ENCODE peak calls at places on chromosomes 1 and 21, in seven cellular contexts. N is GM12865, S is foreskin fibroblast, Z is colonic mucosa, L is AG04450, D is fibroblast of mammary gland, B is psoas muscle. K is an unnamed sample.

GRCh38 chr1:58815069-58815679 is 31.3 kb upstream of the JUN start:
- DNase-seq in N (peak; percentile 88), S (peak; percentile 89), Z (peak; percentile 89), L (peak; percentile 93), D (peak; percentile 80), B (peak; percentile 86), K (peak; percentile 45)

GRCh38 chr1:84353665-84354064 is 44.6 kb upstream of the DNASE2B start:
- DNase-seq in N (no peak), S (peak; percentile 81), Z (no peak), L (no peak), D (peak; percentile 74), B (no peak), K (no peak)

GRCh38 chr1:154433161-154433681 is 28.1 kb downstream of the IL6R start:
- DNase-seq in N (no peak), S (no peak), Z (no peak), L (no peak), D (no peak), B (peak; percentile 49), K (no peak)

GRCh38 chr1:241696815-241697639 is 44.9 kb downstream of the WDR64 start:
- DNase-seq in N (no peak), S (no peak), Z (no peak), L (no peak), D (no peak), B (no peak), K (no peak)

GRCh38 chr1:119794856-119795255 is 16.4 kb downstream of the REG4 start:
- DNase-seq in N (no peak), S (no peak), Z (no peak), L (peak; percentile 55), D (peak; percentile 23), B (no peak), K (no peak)

GRCh38 chr1:184823080-184823479 is 68.4 kb upstream of the EDEM3 start:
- DNase-seq in N (no peak), S (peak; percentile 38), Z (no peak), L (no peak), D (no peak), B (no peak), K (no peak)

GRCh38 chr1:110309139-110309538 is 30.0 kb upstream of the RBM15 start:
- DNase-seq in N (no peak), S (peak; percentile 44), Z (no peak), L (no peak), D (peak; percentile 55), B (no peak), K (no peak)

GRCh38 chr1:230110971-230111370 is 43.9 kb downstream of the GALNT2 start:
- DNase-seq in N (no peak), S (no peak), Z (no peak), L (no peak), D (no peak), B (no peak), K (no peak)

GRCh38 chr1:164895026-164895907 is 336.3 kb downstream of the PBX1 start:
- DNase-seq in N (no peak), S (peak; percentile 24), Z (no peak), L (no peak), D (no peak), B (no peak), K (no peak)

GRCh38 chr1:30405631-30406212 is 317.7 kb downstream of the MATN1 start:
- DNase-seq in N (no peak), S (no peak), Z (no peak), L (no peak), D (no peak), B (no peak), K (no peak)

GRCh38 chr1:218171302-218171893 is 113.7 kb upstream of the RRP15 start:
- DNase-seq in N (peak; percentile 28), S (peak; percentile 68), Z (no peak), L (peak; percentile 2), D (peak; percentile 48), B (no peak), K (no peak)

GRCh38 chr1:58763214-58763613 is 20.6 kb downstream of the JUN start:
- DNase-seq in N (no peak), S (peak; percentile 89), Z (no peak), L (no peak), D (peak; percentile 74), B (no peak), K (no peak)

GRCh38 chr21:16588433-16588860 is 858.7 kb downstream of the USP25 start:
- DNase-seq in N (no peak), S (peak; percentile 94), Z (peak; percentile 32), L (peak; percentile 49), D (peak; percentile 90), B (peak; percentile 65), K (peak; percentile 20)

GRCh38 chr1:205505076-205505729 is 734 bp downstream of the CDK18 start:
- DNase-seq in N (no peak), S (no peak), Z (peak; percentile 52), L (no peak), D (no peak), B (no peak), K (no peak)

GRCh38 chr1:223717123-223717522 is 4.8 kb downstream of the CAPN2 start:
- DNase-seq in N (no peak), S (peak; percentile 4), Z (no peak), L (no peak), D (no peak), B (no peak), K (no peak)
- TF ChIP-seq CTCF in N (no peak), S (no peak), Z (no peak), L (no peak), D (no peak), B (no peak), K (no peak)

GRCh38 chr1:182054698-182055326 is 6.7 kb downstream of the ZNF648 start:
- DNase-seq in N (peak; percentile 68), S (peak; percentile 12), Z (peak; percentile 73), L (no peak), D (peak; percentile 35), B (no peak), K (no peak)

GRCh38 chr1:182056596-182057366 is 4.7 kb downstream of the ZNF648 start:
- DNase-seq in N (no peak), S (no peak), Z (peak; percentile 24), L (no peak), D (no peak), B (no peak), K (no peak)

GRCh38 chr1:182050481-182051438 is 10.8 kb downstream of the ZNF648 start:
- DNase-seq in N (no peak), S (no peak), Z (no peak), L (no peak), D (no peak), B (no peak), K (no peak)

GRCh38 chr1:182048562-182048961 is 12.9 kb downstream of the ZNF648 start:
- DNase-seq in N (no peak), S (no peak), Z (no peak), L (no peak), D (no peak), B (no peak), K (no peak)

DNA sequence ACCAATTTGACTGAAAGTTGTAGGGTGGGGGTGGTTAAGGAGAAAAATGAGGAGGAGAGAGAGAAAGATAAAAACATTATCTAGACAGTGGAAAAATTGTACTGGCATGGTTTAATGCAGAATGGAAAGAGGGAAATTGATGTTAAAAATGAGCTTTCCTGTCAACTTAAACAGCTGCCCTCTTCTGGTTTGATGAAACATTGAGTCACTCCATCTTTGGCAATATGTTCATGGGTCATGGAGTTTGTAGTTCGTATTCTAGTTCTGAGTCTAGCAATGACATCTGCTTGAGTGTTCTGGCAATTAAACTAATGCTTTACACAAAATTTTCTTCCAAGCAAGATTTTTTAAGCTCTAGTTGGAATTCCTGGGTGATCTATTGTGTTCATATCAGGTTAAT is 9.6 kb downstream of the ZNF648 start:
- DNase-seq in N (no peak), S (peak; percentile 19), Z (no peak), L (no peak), D (peak; percentile 26), B (no peak), K (no peak)
- TF ChIP-seq CTCF in N (no peak), S (no peak), Z (no peak), L (no peak), D (peak; percentile 16), B (no peak), K (no peak)

DNA sequence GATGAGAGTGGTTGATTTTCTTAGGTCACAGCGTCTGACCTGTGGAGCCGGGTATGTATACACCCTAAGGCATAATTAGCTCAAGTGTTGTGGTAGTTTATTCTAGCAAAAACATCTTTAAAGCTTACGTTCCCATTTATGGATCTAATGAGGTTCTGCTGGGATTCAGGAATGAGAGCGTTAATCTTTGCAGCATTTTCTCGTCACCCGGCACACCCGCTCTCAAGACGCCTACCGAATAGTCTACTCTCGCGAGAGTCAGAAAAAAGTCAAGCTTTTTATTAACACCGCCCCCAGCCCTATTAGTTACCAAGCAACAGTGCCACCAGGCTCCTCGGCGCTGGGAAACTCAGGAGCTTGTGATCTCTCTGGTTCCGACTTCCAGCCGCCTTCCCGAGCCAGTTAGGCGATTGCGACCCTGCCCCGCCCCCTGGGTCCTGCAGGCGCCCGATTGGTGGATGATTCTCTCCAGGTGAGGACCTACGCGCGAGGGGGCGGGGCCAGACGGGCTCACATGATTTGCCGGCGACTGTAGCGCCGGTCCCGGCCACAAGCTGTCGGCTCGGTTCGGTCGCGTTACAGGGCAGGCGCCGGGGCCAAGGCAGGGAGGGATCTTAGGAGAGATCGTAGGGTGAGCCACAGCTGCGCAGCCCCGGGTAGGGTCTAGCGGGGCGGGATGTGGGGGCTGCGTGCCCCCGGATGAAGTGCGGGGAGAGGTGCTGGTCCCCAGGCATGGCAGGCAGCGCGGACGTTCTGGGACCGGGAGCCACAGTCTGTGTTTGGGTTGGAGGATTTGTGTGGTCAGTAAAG is at the start of gene PFKFB2:
- DNase-seq in N (peak; percentile 93), S (peak; percentile 91), Z (peak; percentile 100), L (peak; percentile 69), D (peak; percentile 91), B (peak; percentile 96), K (peak; percentile 99)
- TF ChIP-seq CTCF in N (peak; percentile 6), S (peak; percentile 9), Z (no peak), L (no peak), D (no peak), B (no peak), K (peak; percentile 29)

DNA sequence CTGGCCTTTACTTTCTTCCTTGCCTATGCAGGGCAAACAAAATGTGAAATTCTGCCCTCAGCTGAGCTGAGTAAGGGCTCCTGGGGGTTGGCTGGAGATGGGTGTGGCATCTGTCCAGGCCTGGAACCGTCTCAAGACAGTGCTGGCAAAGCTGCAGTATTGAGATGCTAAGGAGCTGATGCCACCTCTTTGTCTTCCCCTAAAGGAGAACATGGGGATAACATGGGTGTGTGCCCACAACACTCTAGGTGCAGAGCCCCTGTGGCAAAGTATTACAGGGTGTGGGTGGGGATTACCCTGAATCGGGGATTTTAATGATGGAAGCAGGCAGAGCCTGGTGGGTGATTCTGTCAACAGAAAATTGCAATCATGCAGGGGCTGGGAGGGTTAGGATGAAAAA is 2.5 kb upstream of the ST3GAL3 start:
- DNase-seq in N (peak; percentile 18), S (peak; percentile 76), Z (no peak), L (no peak), D (peak; percentile 74), B (peak; percentile 34), K (no peak)
- TF ChIP-seq CTCF in N (peak; percentile 12), S (peak; percentile 14), Z (no peak), L (no peak), D (peak; percentile 38), B (no peak), K (no peak)